ENCODE peak calls at places on chromosomes 3 and 15, in six cellular contexts. U is psoas muscle; L is tibial nerve; V is effector memory CD4-positive, alpha-beta T cell; M is A673; Z is heart right ventricle. D is an unnamed sample. For H3K36me3, the result is how much of the 10 kb centered on the place peaks cover.

GRCh38 chr3:106403746-106404145 is 534.9 kb upstream of the CBLB start:
- DNase-seq in U (no peak), L (no peak), V (no peak), M (no peak), Z (no peak), D (no peak)

GRCh38 chr3:194030372-194030771 is 105.6 kb upstream of the HES1 start:
- DNase-seq in U (no peak), L (no peak), V (no peak), M (no peak), Z (no peak), D (no peak)

GRCh38 chr15:95988574-95988887 is 342.0 kb upstream of the NR2F2 start:
- DNase-seq in U (no peak), L (no peak), V (no peak), M (no peak), Z (no peak), D (no peak)

GRCh38 chr3:49903451-49904424 is at the start of gene MST1R:
- DNase-seq in U (peak), L (peak), V (peak), M (no peak), Z (peak), D (peak)

GRCh38 chr3:178532414-178532813 is 3.8 kb upstream of the KCNMB2 start:
- DNase-seq in U (no peak), L (no peak), V (no peak), M (no peak), Z (no peak), D (no peak)

GRCh38 chr3:65479967-65480366 is 558.8 kb downstream of the MAGI1 start:
- DNase-seq in U (no peak), L (no peak), V (no peak), M (no peak), Z (no peak), D (no peak)

GRCh38 chr3:17894434-17895060 is 152.1 kb upstream of the TBC1D5 start:
- DNase-seq in U (no peak), L (no peak), V (no peak), M (peak), Z (no peak), D (peak)

GRCh38 chr3:97914390-97914789 is 57.8 kb downstream of the RIOX2 start:
- DNase-seq in U (no peak), L (no peak), V (no peak), M (no peak), Z (no peak), D (no peak)

GRCh38 chr3:69130689-69131088 is 8.3 kb upstream of the LMOD3 start:
- DNase-seq in U (no peak), L (no peak), V (no peak), M (no peak), Z (no peak), D (no peak)

GRCh38 chr3:56119575-56120349 is 348.5 kb downstream of the ERC2 start:
- DNase-seq in U (peak), L (peak), V (no peak), M (peak), Z (peak), D (no peak)

GRCh38 chr15:64163662-64164362 is 990 bp upstream of the PPIB start:
- DNase-seq in U (no peak), L (no peak), V (no peak), M (no peak), Z (no peak), D (no peak)

GRCh38 chr3:154701055-154701454 is 271.1 kb upstream of the GPR149 start:
- DNase-seq in U (no peak), L (no peak), V (no peak), M (no peak), Z (no peak), D (no peak)

GRCh38 chr3:8595935-8596262 is 48.7 kb downstream of the SSUH2 start:
- DNase-seq in U (no peak), L (no peak), V (no peak), M (no peak), Z (no peak), D (no peak)

GRCh38 chr3:76760336-76760735 is 279.6 kb upstream of the ROBO2 start:
- DNase-seq in U (no peak), L (no peak), V (no peak), M (no peak), Z (no peak), D (no peak)

GRCh38 chr3:193928354-193929209 is 207.4 kb upstream of the HES1 start:
- DNase-seq in U (no peak), L (no peak), V (no peak), M (peak), Z (no peak), D (no peak)

GRCh38 chr3:60017631-60018030 is 967.8 kb upstream of the CFAP20DC start:
- DNase-seq in U (no peak), L (no peak), V (no peak), M (no peak), Z (no peak), D (no peak)

GRCh38 chr3:191363221-191363620 is 32.9 kb upstream of the UTS2B start:
- DNase-seq in U (no peak), L (no peak), V (no peak), M (no peak), Z (no peak), D (no peak)

GRCh38 chr15:72281713-72282112 is 9.4 kb upstream of the PARP6 start:
- DNase-seq in U (no peak), L (no peak), V (no peak), M (no peak), Z (no peak), D (no peak)

GRCh38 chr3:63975705-63976104 is 47.6 kb downstream of the PSMD6 start:
- DNase-seq in U (peak), L (peak), V (no peak), M (peak), Z (peak), D (no peak)

GRCh38 chr3:160885791-160886286 is 129.8 kb downstream of the PPM1L start:
- DNase-seq in U (peak), L (peak), V (no peak), M (peak), Z (peak), D (peak)

GRCh38 chr3:140103986-140104645 is 169.1 kb downstream of the CLSTN2 start:
- DNase-seq in U (no peak), L (no peak), V (no peak), M (no peak), Z (no peak), D (no peak)

GRCh38 chr15:73637527-73637926 is 4.3 kb upstream of the NPTN start:
- DNase-seq in U (no peak), L (no peak), V (no peak), M (no peak), Z (no peak), D (no peak)

GRCh38 chr3:8499181-8499611 is 2.4 kb upstream of the LMCD1 start:
- DNase-seq in U (no peak), L (no peak), V (no peak), M (no peak), Z (no peak), D (no peak)

GRCh38 chr15:42218953-42219596 is 11.0 kb upstream of the VPS39 start:
- DNase-seq in U (no peak), L (no peak), V (no peak), M (no peak), Z (no peak), D (no peak)

GRCh38 chr3:38730281-38730680 is 80.8 kb upstream of the SCN5A start:
- DNase-seq in U (no peak), L (no peak), V (no peak), M (no peak), Z (no peak), D (no peak)

GRCh38 chr15:46685681-46686080 is 1031.6 kb upstream of the SEMA6D start:
- DNase-seq in U (no peak), L (no peak), V (no peak), M (no peak), Z (no peak), D (no peak)

GRCh38 chr15:58467722-58468436 is 36.1 kb downstream of the LIPC start:
- DNase-seq in U (no peak), L (no peak), V (no peak), M (no peak), Z (no peak), D (no peak)

GRCh38 chr3:108106449-108106848 is 15.6 kb upstream of the CD47 start:
- DNase-seq in U (no peak), L (no peak), V (no peak), M (no peak), Z (no peak), D (no peak)

GRCh38 chr15:90706394-90707327 is 10.5 kb upstream of the BLM start:
- DNase-seq in U (no peak), L (no peak), V (no peak), M (peak), Z (no peak), D (no peak)

GRCh38 chr15:65233651-65234050 is 22.4 kb upstream of the CILP start:
- DNase-seq in U (no peak), L (no peak), V (no peak), M (no peak), Z (no peak), D (no peak)

GRCh38 chr3:39315420-39315819 is 14.1 kb upstream of the CCR8 start:
- DNase-seq in U (no peak), L (no peak), V (no peak), M (no peak), Z (no peak), D (no peak)

GRCh38 chr3:157073810-157074209 is 86.1 kb downstream of the CCNL1 start:
- DNase-seq in U (no peak), L (no peak), V (no peak), M (peak), Z (no peak), D (no peak)

DNA sequence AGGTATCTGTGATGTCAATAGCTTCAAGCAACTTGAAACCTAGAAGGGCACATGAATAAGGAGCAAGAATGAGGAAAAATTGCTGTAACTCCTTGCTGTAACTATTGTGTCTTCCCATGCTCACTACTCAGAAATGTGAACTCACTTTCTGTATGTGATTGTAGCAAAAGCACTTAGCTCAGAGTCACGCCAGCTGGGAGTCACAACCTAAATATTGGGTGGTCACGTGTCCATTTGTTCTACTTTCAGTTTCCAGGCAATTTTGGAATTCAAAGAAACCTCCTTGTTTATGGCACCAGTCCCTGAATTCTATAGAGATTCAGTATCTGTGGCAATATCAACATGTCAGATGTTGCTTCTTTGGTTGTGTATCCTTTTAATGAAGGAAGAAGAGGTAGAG is 241.6 kb upstream of the AZI2 start:
- DNase-seq in U (no peak), L (no peak), V (no peak), M (no peak), Z (no peak), D (no peak)
- H3K27ac ChIP-seq in U (no peak), L (no peak), V (no peak), M (no peak), Z (no peak), D (no peak)

DNA sequence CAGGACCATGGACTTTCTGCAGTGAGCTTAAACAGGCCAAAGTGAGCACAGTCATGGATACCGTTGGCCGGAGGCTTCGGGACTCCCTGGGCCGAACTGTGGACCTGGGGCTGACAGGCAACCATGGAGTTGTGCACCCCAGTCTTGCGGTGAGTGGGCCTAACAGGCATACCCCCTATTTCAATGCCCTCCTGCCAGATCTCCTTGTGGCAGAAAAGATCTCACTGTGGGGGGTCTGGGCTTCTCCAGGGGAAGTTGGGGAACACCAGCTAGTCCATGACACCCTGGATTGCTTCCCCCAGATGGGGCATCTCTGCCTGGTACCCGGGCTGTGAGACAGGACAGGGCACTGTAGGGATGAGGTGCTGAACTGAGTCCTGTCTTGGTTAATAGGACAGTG is 29.5 kb downstream of the ACAD9 start:
- DNase-seq in U (no peak), L (no peak), V (no peak), M (no peak), Z (no peak), D (no peak)
- H3K36me3 ChIP-seq in U (half or more), L (half or more), V (half or more), M (half or more), Z (half or more), D (half or more)

GRCh38 chr3:14793126-14793857 is 25.5 kb upstream of the FGD5 start:
- DNase-seq in U (peak), L (peak), V (no peak), M (no peak), Z (peak), D (no peak)
- H3K27ac ChIP-seq in U (no peak), L (no peak), V (no peak), M (no peak), Z (peak), D (no peak)

GRCh38 chr3:30671527-30672286 is 65.3 kb downstream of the TGFBR2 start:
- DNase-seq in U (no peak), L (no peak), V (no peak), M (no peak), Z (no peak), D (no peak)

GRCh38 chr3:30668051-30668609 is 61.7 kb downstream of the TGFBR2 start:
- DNase-seq in U (no peak), L (no peak), V (no peak), M (peak), Z (no peak), D (no peak)

GRCh38 chr3:30672959-30673358 is 66.6 kb downstream of the TGFBR2 start:
- DNase-seq in U (peak), L (no peak), V (no peak), M (no peak), Z (no peak), D (no peak)

GRCh38 chr3:30672287-30672735 is 65.9 kb downstream of the TGFBR2 start:
- DNase-seq in U (no peak), L (no peak), V (no peak), M (no peak), Z (no peak), D (no peak)

GRCh38 chr3:30670292-30670691 is 63.9 kb downstream of the TGFBR2 start:
- DNase-seq in U (no peak), L (no peak), V (no peak), M (no peak), Z (no peak), D (no peak)
- H3K36me3 ChIP-seq in U (under half), L (half or more), V (under half), M (under half), Z (half or more), D (under half)

GRCh38 chr3:46399557-46399956 is 7.3 kb downstream of the CCR5AS start:
- DNase-seq in U (no peak), L (no peak), V (no peak), M (no peak), Z (no peak), D (no peak)
- H3K27ac ChIP-seq in U (no peak), L (no peak), V (no peak), M (no peak), Z (no peak), D (no peak)

GRCh38 chr3:47865192-47865591 is 62.3 kb downstream of the DHX30 start:
- DNase-seq in U (no peak), L (no peak), V (no peak), M (no peak), Z (no peak), D (no peak)
- H3K36me3 ChIP-seq in U (half or more), L (half or more), V (under half), M (under half), Z (half or more), D (under half)

GRCh38 chr15:67506775-67507747 is 13.9 kb upstream of the C15orf61 start:
- DNase-seq in U (no peak), L (no peak), V (no peak), M (no peak), Z (no peak), D (no peak)

GRCh38 chr15:67504061-67504460 is 16.9 kb upstream of the C15orf61 start:
- DNase-seq in U (no peak), L (no peak), V (no peak), M (no peak), Z (no peak), D (no peak)

GRCh38 chr15:67501836-67502461 is 19.0 kb upstream of the C15orf61 start:
- DNase-seq in U (no peak), L (no peak), V (no peak), M (peak), Z (no peak), D (no peak)

GRCh38 chr15:67505675-67506572 is 15.0 kb upstream of the C15orf61 start:
- DNase-seq in U (no peak), L (no peak), V (no peak), M (no peak), Z (no peak), D (no peak)

GRCh38 chr15:67504796-67505195 is 16.1 kb upstream of the C15orf61 start:
- DNase-seq in U (no peak), L (no peak), V (no peak), M (no peak), Z (no peak), D (no peak)
- H3K27ac ChIP-seq in U (no peak), L (no peak), V (no peak), M (no peak), Z (no peak), D (no peak)

GRCh38 chr3:58144478-58145142 is 66.2 kb downstream of the DNASE1L3 start:
- DNase-seq in U (no peak), L (no peak), V (no peak), M (no peak), Z (no peak), D (no peak)
- H3K36me3 ChIP-seq in U (under half), L (half or more), V (under half), M (under half), Z (half or more), D (under half)

GRCh38 chr3:188199386-188199785 is 45.4 kb downstream of the LPP start:
- DNase-seq in U (no peak), L (no peak), V (no peak), M (no peak), Z (no peak), D (no peak)

GRCh38 chr3:188198760-188199327 is 44.9 kb downstream of the LPP start:
- DNase-seq in U (no peak), L (no peak), V (no peak), M (no peak), Z (no peak), D (no peak)

GRCh38 chr3:188196232-188196990 is 42.5 kb downstream of the LPP start:
- DNase-seq in U (no peak), L (no peak), V (no peak), M (no peak), Z (no peak), D (no peak)

GRCh38 chr3:188198001-188198400 is 44.0 kb downstream of the LPP start:
- DNase-seq in U (no peak), L (no peak), V (no peak), M (no peak), Z (no peak), D (no peak)

GRCh38 chr3:188197388-188197847 is 43.5 kb downstream of the LPP start:
- DNase-seq in U (no peak), L (no peak), V (no peak), M (no peak), Z (peak), D (no peak)
- H3K27ac ChIP-seq in U (peak), L (no peak), V (no peak), M (no peak), Z (peak), D (peak)